ENCODE peak calls at places on chromosomes 16 and 17, in five cellular contexts. X, D, A, Y and V are unnamed samples. For H3K4me1, the result is how much of the 10 kb centered on the place peaks cover.

GRCh38 chr16:47018223-47018891 is 44.9 kb upstream of the DNAJA2 start:
- DNase-seq in X (peak), D (no peak), A (peak), Y (peak), V (peak)

GRCh38 chr16:84224554-84224953 is 15.3 kb downstream of the KCNG4 start:
- DNase-seq in X (no peak), D (no peak), A (no peak), Y (no peak), V (no peak)

GRCh38 chr17:44198721-44199552 is 747 bp downstream of the ATXN7L3 start:
- DNase-seq in X (peak), D (peak), A (peak), Y (peak), V (peak)

GRCh38 chr17:60231234-60231633 is 81.5 kb downstream of the CA4 start:
- DNase-seq in X (no peak), D (no peak), A (no peak), Y (no peak), V (peak)

GRCh38 chr17:30220414-30220813 is 15.1 kb downstream of the SLC6A4 start:
- DNase-seq in X (no peak), D (no peak), A (no peak), Y (no peak), V (no peak)

GRCh38 chr17:79799174-79799537 is 2.3 kb upstream of the CBX8 start:
- DNase-seq in X (no peak), D (no peak), A (no peak), Y (no peak), V (no peak)

GRCh38 chr16:17466876-17467275 is 3.9 kb downstream of the XYLT1 start:
- DNase-seq in X (no peak), D (no peak), A (no peak), Y (no peak), V (no peak)

GRCh38 chr16:75208242-75208825 is 1.4 kb upstream of the CTRB2 start:
- DNase-seq in X (no peak), D (no peak), A (no peak), Y (no peak), V (no peak)

GRCh38 chr16:56610017-56610608 is 1.7 kb downstream of the MT2A start:
- DNase-seq in X (peak), D (peak), A (peak), Y (peak), V (peak)

GRCh38 chr16:50269061-50269705 is 2.8 kb downstream of the ADCY7 start:
- DNase-seq in X (no peak), D (no peak), A (no peak), Y (no peak), V (peak)

GRCh38 chr17:64424318-64424717 is 24.6 kb upstream of the MILR1 start:
- DNase-seq in X (no peak), D (no peak), A (no peak), Y (no peak), V (no peak)

GRCh38 chr16:81335669-81336068 is 20.9 kb downstream of the GAN start:
- DNase-seq in X (no peak), D (peak), A (no peak), Y (no peak), V (no peak)

GRCh38 chr16:83552193-83552592 is 255.6 kb upstream of the HSBP1 start:
- DNase-seq in X (no peak), D (no peak), A (no peak), Y (no peak), V (no peak)

GRCh38 chr17:42289863-42290165 is 1.5 kb downstream of the STAT5A start:
- DNase-seq in X (no peak), D (peak), A (peak), Y (no peak), V (no peak)

GRCh38 chr17:31486351-31487062 is 95.0 kb downstream of the RAB11FIP4 start:
- DNase-seq in X (peak), D (no peak), A (no peak), Y (peak), V (peak)

GRCh38 chr16:84302111-84302954 is 7.7 kb downstream of the WFDC1 start:
- DNase-seq in X (no peak), D (no peak), A (no peak), Y (no peak), V (no peak)

GRCh38 chr17:61221181-61221580 is 178.5 kb upstream of the TBX2 start:
- DNase-seq in X (no peak), D (no peak), A (no peak), Y (no peak), V (no peak)

GRCh38 chr17:78168906-78169793 is 769 bp downstream of the SYNGR2 start:
- DNase-seq in X (peak), D (peak), A (peak), Y (peak), V (peak)

GRCh38 chr16:57862698-57863433 is 60.6 kb upstream of the KIFC3 start:
- DNase-seq in X (peak), D (no peak), A (no peak), Y (peak), V (peak)

GRCh38 chr17:42312285-42313130 is 24.2 kb downstream of the STAT5A start:
- DNase-seq in X (peak), D (peak), A (peak), Y (peak), V (peak)

GRCh38 chr16:83354015-83354414 is 453.8 kb upstream of the HSBP1 start:
- DNase-seq in X (no peak), D (no peak), A (no peak), Y (no peak), V (no peak)

GRCh38 chr17:44376124-44376523 is 12.5 kb upstream of the FAM171A2 start:
- DNase-seq in X (no peak), D (no peak), A (no peak), Y (no peak), V (no peak)

GRCh38 chr17:74296548-74296936 is 22.5 kb downstream of the DNAI2 start:
- DNase-seq in X (peak), D (no peak), A (no peak), Y (peak), V (peak)

GRCh38 chr17:68310141-68310540 is 18.8 kb downstream of the ARSG start:
- DNase-seq in X (no peak), D (peak), A (no peak), Y (no peak), V (no peak)

GRCh38 chr17:36731091-36731490 is 129.7 kb downstream of the MRM1 start:
- DNase-seq in X (peak), D (no peak), A (no peak), Y (peak), V (no peak)

GRCh38 chr17:37106049-37106448 is 157.3 kb downstream of the AATF start:
- DNase-seq in X (no peak), D (no peak), A (no peak), Y (no peak), V (no peak)

GRCh38 chr16:57379579-57379978 is 7.3 kb downstream of the CX3CL1 start:
- DNase-seq in X (no peak), D (no peak), A (no peak), Y (no peak), V (peak)

GRCh38 chr17:62652251-62653001 is 25.0 kb downstream of the MRC2 start:
- DNase-seq in X (peak), D (peak), A (peak), Y (peak), V (peak)

GRCh38 chr17:34750004-34750403 is 170.6 kb downstream of the TMEM132E start:
- DNase-seq in X (no peak), D (no peak), A (no peak), Y (no peak), V (no peak)

GRCh38 chr17:78716814-78717393 is 65.2 kb downstream of the CYTH1 start:
- DNase-seq in X (peak), D (no peak), A (peak), Y (peak), V (peak)

GRCh38 chr16:13680021-13680672 is 239.8 kb upstream of the ERCC4 start:
- DNase-seq in X (no peak), D (no peak), A (no peak), Y (no peak), V (no peak)

GRCh38 chr16:66481081-66481942 is 54.2 kb downstream of the BEAN1 start:
- DNase-seq in X (no peak), D (no peak), A (peak), Y (no peak), V (no peak)
- H3K4me1 ChIP-seq in X (under half), D (under half), A (under half), Y (under half), V (under half)

GRCh38 chr17:50916026-50916707 is 50.0 kb upstream of the TOB1 start:
- DNase-seq in X (no peak), D (no peak), A (no peak), Y (no peak), V (no peak)
- H3K4me1 ChIP-seq in X (under half), D (under half), A (under half), Y (under half), V (half or more)

GRCh38 chr17:76903631-76904030 is 35.4 kb downstream of the MGAT5B start:
- DNase-seq in X (no peak), D (no peak), A (no peak), Y (no peak), V (no peak)

GRCh38 chr17:76900723-76901122 is 32.5 kb downstream of the MGAT5B start:
- DNase-seq in X (no peak), D (no peak), A (no peak), Y (no peak), V (no peak)

GRCh38 chr17:76902476-76902875 is 34.3 kb downstream of the MGAT5B start:
- DNase-seq in X (no peak), D (no peak), A (no peak), Y (no peak), V (no peak)

GRCh38 chr17:76899414-76899813 is 31.2 kb downstream of the MGAT5B start:
- DNase-seq in X (no peak), D (no peak), A (no peak), Y (no peak), V (no peak)

DNA sequence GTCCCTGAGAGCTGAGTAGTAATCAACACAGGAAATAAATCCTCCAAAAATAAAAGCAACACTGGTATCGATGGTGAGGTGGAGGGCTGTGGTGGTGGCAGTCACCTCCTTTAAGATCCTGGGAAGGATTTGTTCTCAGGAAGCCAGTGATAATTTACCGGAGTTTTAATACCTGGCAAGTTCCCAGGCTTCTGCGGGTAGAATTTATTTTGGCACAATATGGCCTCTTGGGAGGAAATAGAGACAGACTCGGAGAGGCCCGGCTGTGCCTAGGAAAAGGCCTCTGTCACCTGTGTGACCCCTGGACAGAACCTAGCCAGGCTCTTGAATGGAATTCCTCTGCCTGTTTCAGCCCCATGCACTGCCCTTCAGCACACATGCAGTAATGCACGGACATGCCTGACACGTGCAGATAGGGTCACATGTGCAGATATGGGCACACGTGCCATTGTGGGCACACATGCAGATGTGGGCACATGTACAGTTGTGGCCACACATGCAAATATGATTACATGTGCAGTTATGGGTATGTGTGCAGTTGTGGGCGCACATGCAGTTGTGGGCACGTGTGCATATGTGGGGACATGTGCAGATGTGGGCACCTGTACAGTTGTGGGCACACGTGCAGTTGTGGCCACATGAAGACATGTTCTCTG is 33.5 kb downstream of the MGAT5B start:
- DNase-seq in X (no peak), D (no peak), A (no peak), Y (no peak), V (no peak)
- H3K4me1 ChIP-seq in X (under half), D (under half), A (under half), Y (under half), V (under half)

GRCh38 chr17:49055181-49055927 is 58.2 kb downstream of the IGF2BP1 start:
- DNase-seq in X (no peak), D (no peak), A (no peak), Y (no peak), V (no peak)

GRCh38 chr17:49050611-49051010 is 53.4 kb downstream of the IGF2BP1 start:
- DNase-seq in X (no peak), D (no peak), A (no peak), Y (no peak), V (no peak)

GRCh38 chr17:49051269-49051668 is 54.1 kb downstream of the IGF2BP1 start:
- DNase-seq in X (no peak), D (no peak), A (no peak), Y (no peak), V (no peak)

GRCh38 chr17:49054342-49055092 is 57.3 kb downstream of the IGF2BP1 start:
- DNase-seq in X (no peak), D (no peak), A (no peak), Y (no peak), V (no peak)

DNA sequence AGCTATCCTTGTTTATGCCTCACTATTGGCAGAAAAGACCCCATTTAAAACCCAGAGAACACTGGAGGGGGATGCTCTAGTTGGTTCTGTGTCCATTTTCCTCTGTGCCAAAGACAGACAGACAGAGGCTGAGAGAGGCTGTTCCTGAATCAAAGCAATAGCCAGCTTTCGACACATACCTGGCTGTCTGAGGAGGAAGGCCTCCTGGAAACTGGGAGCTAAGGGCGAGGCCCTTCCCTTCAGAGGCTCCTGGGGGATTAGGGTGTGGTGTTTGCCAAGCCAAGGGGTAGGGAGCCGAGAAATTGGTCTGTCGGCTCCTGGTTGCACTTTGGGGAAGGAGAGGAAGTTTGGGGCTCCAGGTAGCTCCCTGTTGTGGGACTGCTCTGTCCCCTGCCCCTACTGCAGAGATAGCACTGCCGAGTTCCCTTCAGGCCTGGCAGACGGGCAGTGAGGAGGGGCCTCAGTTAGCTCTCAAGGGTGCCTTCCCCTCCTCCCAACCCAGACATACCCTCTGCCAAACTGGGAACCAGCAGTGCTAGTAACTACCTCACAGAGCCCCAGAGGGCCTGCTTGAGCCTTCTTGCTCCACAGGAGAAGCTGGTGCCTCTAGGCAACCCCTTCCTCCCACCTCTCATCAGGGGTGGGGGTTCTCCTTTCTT is 56.1 kb downstream of the IGF2BP1 start:
- DNase-seq in X (peak), D (no peak), A (no peak), Y (no peak), V (no peak)
- H3K4me1 ChIP-seq in X (under half), D (under half), A (under half), Y (under half), V (under half)

GRCh38 chr16:19751478-19751877 is 33.4 kb downstream of the IQCK start:
- DNase-seq in X (no peak), D (no peak), A (no peak), Y (no peak), V (no peak)
- H3K4me1 ChIP-seq in X (under half), D (under half), A (under half), Y (under half), V (under half)

DNA sequence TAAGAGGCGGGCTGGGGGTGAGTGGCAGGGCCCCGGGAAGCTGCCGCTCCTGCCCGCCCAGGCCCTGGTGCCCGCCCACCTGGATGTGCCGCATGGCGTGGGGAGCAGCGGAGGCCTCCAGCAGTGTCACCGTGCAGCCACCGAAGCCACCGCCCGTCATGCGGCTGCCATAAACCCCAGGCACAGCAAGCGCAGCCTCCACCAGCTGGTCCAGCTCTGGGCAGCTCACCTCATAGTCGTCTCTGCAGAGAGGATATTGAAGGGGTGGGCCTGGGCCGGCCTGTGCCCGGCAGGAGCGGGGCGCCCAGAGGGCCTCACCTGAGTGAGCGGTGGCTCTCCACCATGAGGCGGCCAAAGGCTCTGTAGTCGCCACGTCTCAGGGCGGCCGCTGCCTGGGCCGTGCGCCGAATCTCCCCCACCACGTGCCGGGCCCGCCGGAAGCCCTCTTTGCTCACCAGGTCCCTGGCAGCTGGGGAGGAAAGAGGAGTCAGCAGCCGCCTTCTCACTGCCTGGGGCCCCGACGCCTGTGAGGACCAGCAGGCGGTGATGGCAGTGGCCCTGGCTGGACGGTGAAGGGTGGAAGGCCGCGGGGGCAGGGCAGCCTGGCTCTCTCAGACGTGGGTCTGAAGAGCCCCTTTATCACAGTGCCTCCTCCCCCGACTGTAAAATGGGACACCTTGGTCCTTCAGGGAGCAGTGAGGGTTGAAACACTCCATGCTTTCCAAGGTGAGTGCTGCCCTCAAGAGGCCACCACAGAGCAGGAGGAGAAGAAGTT is 6.7 kb downstream of the GALK1 start:
- DNase-seq in X (no peak), D (no peak), A (no peak), Y (no peak), V (peak)
- H3K4me1 ChIP-seq in X (under half), D (under half), A (under half), Y (under half), V (under half)

GRCh38 chr16:86578056-86578455 is 293 bp upstream of the FOXL1 start:
- DNase-seq in X (no peak), D (no peak), A (no peak), Y (no peak), V (no peak)
- H3K4me1 ChIP-seq in X (under half), D (under half), A (under half), Y (under half), V (under half)